ENCODE peak calls at places on chromosomes 5 and 9, in four cellular contexts. Y is endothelial cell of umbilical vein, D is keratinocyte, W is K562. J is an unnamed sample. For H3K9me1, the result is how much of the 10 kb centered on the place peaks cover.

GRCh38 chr9:95793924-95794828 is 81.3 kb upstream of the ERCC6L2 start:
- DNase-seq in Y (peak), W (no peak), D (no peak), J (peak)

GRCh38 chr5:164487939-164488338 is 982.5 kb downstream of the MAT2B start:
- DNase-seq in Y (no peak), W (no peak), D (no peak), J (peak)

GRCh38 chr5:147391781-147392180 is 118.1 kb downstream of the DPYSL3 start:
- DNase-seq in D (peak), W (peak), Y (peak), J (peak)

GRCh38 chr5:34865131-34865530 is 26.2 kb downstream of the TTC23L start:
- DNase-seq in D (no peak), W (no peak), Y (peak), J (no peak)

GRCh38 chr5:114362977-114363721 is 1.3 kb downstream of the KCNN2 start:
- DNase-seq in Y (no peak), D (no peak), W (no peak), J (peak)

GRCh38 chr9:70566743-70567142 is 152.3 kb upstream of the KLF9 start:
- DNase-seq in W (no peak), Y (no peak), D (no peak), J (no peak)

GRCh38 chr5:44638286-44638869 is 170.4 kb upstream of the MRPS30 start:
- DNase-seq in Y (no peak), D (no peak), W (no peak), J (no peak)

GRCh38 chr9:92294297-92294676 is 790 bp upstream of the IARS1 start:
- DNase-seq in D (no peak), Y (peak), W (no peak), J (peak)

GRCh38 chr9:81499021-81499454 is 190.3 kb downstream of the TLE1 start:
- DNase-seq in W (no peak), Y (no peak), D (no peak), J (peak)

GRCh38 chr9:106065579-106066214 is 371.4 kb downstream of the TMEM38B start:
- DNase-seq in D (no peak), W (no peak), Y (no peak), J (no peak)

GRCh38 chr5:167565555-167565954 is 725.9 kb upstream of the WWC1 start:
- DNase-seq in W (no peak), D (no peak), Y (no peak), J (peak)

GRCh38 chr9:86732514-86732913 is 214.8 kb downstream of the GAS1 start:
- DNase-seq in W (no peak), D (peak), Y (no peak), J (peak)

GRCh38 chr9:28365736-28366135 is 792.5 kb upstream of the C9orf72 start:
- DNase-seq in D (no peak), Y (no peak), W (no peak), J (no peak)

GRCh38 chr5:120228262-120229031 is 235.7 kb upstream of the PRR16 start:
- DNase-seq in W (no peak), Y (no peak), D (no peak), J (no peak)

GRCh38 chr5:15124461-15124860 is 252.9 kb upstream of the ANKH start:
- DNase-seq in W (no peak), Y (no peak), D (no peak), J (no peak)

GRCh38 chr9:98326402-98327248 is 71.2 kb upstream of the TBC1D2 start:
- DNase-seq in Y (no peak), W (peak), D (no peak), J (peak)

GRCh38 chr5:90962481-90962880 is 403.9 kb downstream of the ADGRV1 start:
- DNase-seq in D (no peak), Y (peak), W (no peak), J (no peak)
- H3K9me1 ChIP-seq in D (under half), Y (under half), W (under half), J (under half)

GRCh38 chr9:130775336-130775991 is 59.6 kb upstream of the ABL1 start:
- DNase-seq in Y (no peak), D (no peak), W (no peak), J (no peak)
- H3K9me1 ChIP-seq in Y (under half), D (under half), W (under half), J (under half)

GRCh38 chr9:136949817-136950655 is 2.0 kb upstream of the LCN12 start:
- DNase-seq in Y (peak), D (peak), W (peak), J (peak)
- H3K9me1 ChIP-seq in Y (under half), D (under half), W (under half), J (under half)

DNA sequence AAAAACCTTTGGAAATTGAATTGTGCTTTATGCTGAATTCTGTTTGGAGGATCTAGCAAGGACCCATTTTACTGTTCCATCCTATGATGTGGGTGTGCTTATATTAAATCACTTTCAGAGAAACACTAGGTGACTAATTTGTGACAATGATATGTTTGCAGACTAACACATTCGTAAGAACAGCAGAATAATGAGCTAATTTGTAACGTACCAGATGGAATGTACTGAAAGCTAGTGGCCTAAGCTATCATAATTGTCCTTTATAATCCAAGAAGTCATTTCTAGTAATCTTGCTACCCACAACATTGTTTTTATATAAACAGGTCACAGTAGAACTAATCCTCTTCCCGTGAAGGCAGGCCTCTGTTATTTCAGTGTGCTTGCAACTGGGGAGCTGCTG is 292.5 kb downstream of the PDE4D start:
- DNase-seq in Y (no peak), W (no peak), D (no peak), J (no peak)
- H3K9me1 ChIP-seq in Y (under half), W (under half), D (under half), J (under half)

DNA sequence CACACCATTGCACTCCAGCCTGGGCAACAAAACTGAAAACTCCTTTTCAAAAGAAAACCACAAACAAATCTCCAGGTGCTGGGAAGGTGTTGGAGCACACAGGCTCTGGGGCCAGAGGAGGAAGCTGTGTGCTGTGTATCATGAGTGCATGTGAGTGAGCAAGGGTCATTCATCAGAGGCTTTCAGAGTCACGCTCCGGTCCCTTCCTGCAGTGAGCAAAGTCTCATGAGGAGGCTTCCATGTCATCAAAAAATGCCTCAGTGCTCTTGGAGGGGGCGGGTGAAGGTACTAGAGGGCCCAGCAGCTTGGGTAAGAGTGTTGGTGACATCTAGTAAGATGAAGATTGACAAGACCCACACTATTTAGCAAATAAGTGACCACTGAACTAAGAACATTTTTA is 48.3 kb upstream of the TESK1 start:
- DNase-seq in D (no peak), Y (no peak), W (no peak), J (no peak)
- H3K9me1 ChIP-seq in D (under half), Y (under half), W (under half), J (under half)

DNA sequence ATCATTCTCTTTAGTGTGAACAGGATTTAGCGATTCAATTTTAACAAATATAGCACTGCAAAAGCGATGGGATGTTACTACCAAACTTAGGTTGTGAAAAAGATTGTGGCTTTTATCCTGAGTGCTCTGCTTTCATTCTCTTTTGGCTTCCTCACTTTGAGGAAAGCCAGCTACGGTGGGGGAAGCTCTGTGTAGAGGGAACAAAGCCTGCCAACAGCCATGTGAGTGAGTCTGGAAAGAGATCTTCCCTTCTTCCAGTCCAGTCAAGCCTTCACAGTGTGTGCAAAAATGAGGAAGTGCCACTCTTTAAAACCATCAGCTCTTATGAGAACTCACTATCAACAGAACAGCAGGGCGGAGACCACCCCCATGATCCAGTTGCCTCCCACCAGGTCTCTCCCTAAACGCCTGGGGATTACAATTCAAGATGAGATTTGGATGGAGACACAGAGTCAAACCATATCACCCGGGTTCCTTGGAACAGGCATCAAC is 441.4 kb downstream of the SH3GL2 start:
- DNase-seq in W (no peak), D (no peak), Y (no peak), J (no peak)
- H3K9me1 ChIP-seq in W (under half), D (under half), Y (under half), J (under half)